ENCODE peak calls at places on chromosomes 6 and 20, in nine cellular contexts. S, H, J, P, D, Q, K, X and T are unnamed samples.

GRCh38 chr20:6702144-6702543 is 65.3 kb upstream of the BMP2 start:
- DNase-seq in Q (no peak), D (no peak), J (no peak), S (no peak), K (no peak), H (no peak), P (no peak), X (no peak), T (no peak)

GRCh38 chr6:40802481-40802880 is 215.3 kb upstream of the LRFN2 start:
- DNase-seq in S (no peak), D (no peak), P (no peak), H (no peak), K (no peak), X (no peak), Q (no peak), J (no peak), T (no peak)

GRCh38 chr20:51428451-51429143 is 113.9 kb downstream of the NFATC2 start:
- DNase-seq in J (no peak), K (peak), Q (no peak), X (peak), D (peak), P (no peak), S (peak), H (peak), T (no peak)

GRCh38 chr6:74735304-74735703 is 470.5 kb downstream of the COL12A1 start:
- DNase-seq in H (no peak), P (no peak), S (no peak), J (no peak), Q (no peak), D (no peak), K (no peak), X (peak), T (no peak)

GRCh38 chr20:50868509-50869495 is 62.4 kb downstream of the ADNP start:
- DNase-seq in X (no peak), S (peak), Q (no peak), D (no peak), H (peak), J (no peak), K (no peak), P (no peak), T (no peak)

GRCh38 chr6:159170999-159171712 is 2.0 kb downstream of the FNDC1 start:
- DNase-seq in Q (no peak), K (peak), D (peak), X (no peak), J (no peak), P (no peak), H (no peak), S (peak), T (no peak)

GRCh38 chr6:54916858-54917257 is 70.3 kb downstream of the FAM83B start:
- DNase-seq in J (no peak), H (no peak), S (peak), K (no peak), P (no peak), Q (no peak), X (no peak), D (no peak), T (no peak)

GRCh38 chr6:87903299-87903698 is 144.3 kb upstream of the SPACA1 start:
- DNase-seq in K (no peak), P (no peak), J (no peak), X (no peak), H (no peak), S (no peak), D (no peak), Q (no peak), T (no peak)

GRCh38 chr6:56713285-56713684 is 70.6 kb upstream of the DST start:
- DNase-seq in J (no peak), P (peak), X (peak), K (peak), D (peak), Q (peak), H (peak), S (peak), T (no peak)

GRCh38 chr6:144415014-144415413 is 129.9 kb downstream of the UTRN start:
- DNase-seq in S (peak), P (no peak), X (no peak), H (peak), K (peak), D (no peak), J (no peak), Q (no peak), T (no peak)

GRCh38 chr6:143123081-143123480 is 62.4 kb downstream of the AIG1 start:
- DNase-seq in Q (no peak), H (no peak), D (no peak), P (no peak), J (no peak), S (no peak), K (no peak), X (no peak), T (no peak)

GRCh38 chr6:2429032-2429431 is 183.6 kb upstream of the GMDS start:
- DNase-seq in J (no peak), Q (no peak), P (no peak), K (no peak), H (no peak), X (no peak), S (no peak), D (no peak), T (peak)
- H3K27ac ChIP-seq in J (no peak), Q (no peak), P (no peak), K (no peak), H (no peak), X (no peak), S (peak), D (no peak), T (no peak)

DNA sequence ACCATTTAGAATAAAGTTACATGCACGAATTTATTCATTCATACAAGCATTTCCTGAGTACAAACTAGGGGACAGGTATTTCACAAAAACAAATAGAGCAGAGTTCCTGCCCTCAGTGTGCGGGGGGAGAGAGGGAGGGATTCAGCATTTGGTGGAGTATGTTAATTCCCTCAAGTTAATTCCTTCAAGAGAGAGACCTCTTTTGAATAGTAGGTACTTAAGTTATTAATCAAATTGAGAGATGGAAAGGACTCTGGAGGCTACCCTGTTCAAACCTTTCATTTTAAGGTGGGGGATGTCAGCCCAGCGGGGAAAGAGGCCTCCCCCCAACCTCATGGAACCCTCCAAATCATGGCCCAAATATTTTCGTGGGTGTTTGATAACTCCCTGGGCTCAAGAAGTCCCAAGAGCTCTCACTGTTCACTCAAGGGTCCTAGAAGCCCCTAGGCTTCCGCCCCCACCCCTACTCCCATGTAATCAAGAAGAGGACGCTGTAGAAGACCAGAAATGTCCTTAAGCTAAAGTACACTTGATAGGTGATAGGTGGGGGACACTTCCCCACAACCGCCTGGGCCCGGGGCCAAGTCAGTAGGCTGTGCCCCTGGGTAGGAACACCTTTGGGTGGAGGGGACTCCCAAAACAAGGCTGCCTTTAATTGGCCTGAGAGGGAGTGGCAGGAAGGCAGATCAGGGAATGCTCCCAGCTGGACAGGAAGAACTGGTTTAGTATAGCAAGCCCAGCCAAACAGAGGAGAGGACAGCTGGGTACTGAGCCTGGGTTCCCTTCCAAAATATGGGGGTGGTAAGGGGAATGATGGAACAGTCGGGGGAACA is 2.9 kb downstream of the SDC4 start:
- DNase-seq in Q (peak), D (no peak), P (peak), S (no peak), X (no peak), K (no peak), H (no peak), J (no peak), T (no peak)
- H3K27ac ChIP-seq in Q (peak), D (peak), P (peak), S (peak), X (peak), K (peak), H (peak), J (no peak), T (peak)

GRCh38 chr6:18469486-18469885 is 82.3 kb downstream of the RNF144B start:
- DNase-seq in X (no peak), H (no peak), J (no peak), K (no peak), P (no peak), Q (no peak), D (no peak), S (no peak), T (no peak)
- H3K27ac ChIP-seq in X (no peak), H (no peak), J (no peak), K (no peak), P (no peak), Q (no peak), D (no peak), S (no peak), T (no peak)

GRCh38 chr6:43886717-43887339 is 116.8 kb downstream of the VEGFA start:
- DNase-seq in K (no peak), J (no peak), Q (no peak), D (no peak), S (no peak), P (no peak), H (no peak), X (no peak), T (no peak)
- H3K27ac ChIP-seq in K (no peak), J (no peak), Q (no peak), D (peak), S (no peak), P (no peak), H (no peak), X (no peak), T (no peak)

DNA sequence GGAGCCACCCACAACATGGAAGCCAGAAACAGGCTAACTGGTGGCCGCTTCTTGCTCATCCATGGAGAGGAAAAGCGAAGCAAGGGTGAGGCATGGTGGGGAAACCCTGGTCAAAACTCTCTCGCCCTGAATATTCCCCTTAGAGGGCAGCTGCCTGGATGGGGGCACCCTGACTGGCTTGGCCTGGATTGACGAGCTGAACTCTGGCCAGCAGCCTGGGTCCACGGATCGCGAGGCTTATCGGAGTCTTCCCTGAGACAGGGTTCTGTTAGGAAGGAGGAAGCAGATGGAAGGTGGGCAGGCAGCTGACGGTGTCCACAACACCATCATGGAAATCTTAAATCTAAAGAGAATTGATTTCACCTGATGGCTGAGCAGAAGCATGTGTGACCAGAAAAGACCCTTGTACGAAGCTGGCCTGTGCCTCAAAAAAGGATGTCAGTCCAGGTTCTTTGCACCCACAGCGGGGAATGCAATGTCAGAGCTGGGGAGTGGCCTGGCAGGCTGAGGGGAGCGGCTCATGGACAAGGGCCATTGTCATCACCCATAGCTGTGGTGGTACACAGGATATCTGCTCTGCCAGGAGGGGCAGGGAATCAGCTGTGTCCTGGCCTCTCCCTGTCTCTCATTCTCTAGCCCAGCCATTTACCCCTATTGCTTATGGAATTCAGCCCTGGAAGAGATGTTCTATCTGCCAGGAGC is 109.4 kb upstream of the SNX9 start:
- DNase-seq in J (no peak), H (no peak), X (no peak), P (no peak), S (no peak), Q (no peak), D (no peak), K (no peak), T (no peak)
- H3K27ac ChIP-seq in J (no peak), H (no peak), X (no peak), P (no peak), S (no peak), Q (no peak), D (peak), K (no peak), T (no peak)